ENCODE peak calls at places on chromosome 18, in ten cellular contexts. One of them, this sample, is unnamed.
A peak's percentile ranks its signal among the peaks of the same experiment; 100 is the strongest.

GRCh38 chr18:62399306-62399705 is 74.2 kb downstream of the TNFRSF11A start:
- DNase-seq in HCT116: no peak
- DNase-seq in activated B cell treated with CpG ODN at 0.5 μM for 24 hours: no peak
- DNase-seq in neural progenitor cell: no peak
- DNase-seq in tibial artery: peak; percentile 50
- DNase-seq in GM13977: no peak
- DNase-seq in progenitor cell of endocrine pancreas: no peak
- DNase-seq in upper lobe of right lung: no peak
- DNase-seq in heart right ventricle: no peak
- DNase-seq in fibroblast of mammary gland: no peak
- DNase-seq in this sample: no peak

GRCh38 chr18:23867011-23867410 is 147.5 kb upstream of the TTC39C start:
- DNase-seq in HCT116: no peak
- DNase-seq in activated B cell treated with CpG ODN at 0.5 μM for 24 hours: no peak
- DNase-seq in neural progenitor cell: no peak
- DNase-seq in tibial artery: no peak
- DNase-seq in GM13977: no peak
- DNase-seq in progenitor cell of endocrine pancreas: no peak
- DNase-seq in upper lobe of right lung: no peak
- DNase-seq in heart right ventricle: no peak
- DNase-seq in fibroblast of mammary gland: no peak
- DNase-seq in this sample: peak; percentile 53

GRCh38 chr18:78510636-78511035 is 469.0 kb upstream of the SALL3 start:
- DNase-seq in HCT116: no peak
- DNase-seq in activated B cell treated with CpG ODN at 0.5 μM for 24 hours: no peak
- DNase-seq in neural progenitor cell: no peak
- DNase-seq in tibial artery: no peak
- DNase-seq in GM13977: no peak
- DNase-seq in progenitor cell of endocrine pancreas: no peak
- DNase-seq in upper lobe of right lung: no peak
- DNase-seq in heart right ventricle: no peak
- DNase-seq in fibroblast of mammary gland: no peak
- DNase-seq in this sample: peak; percentile 37

GRCh38 chr18:57029761-57030160 is 117.1 kb upstream of the BOD1L2 start:
- DNase-seq in HCT116: no peak
- DNase-seq in activated B cell treated with CpG ODN at 0.5 μM for 24 hours: no peak
- DNase-seq in neural progenitor cell: peak; percentile 42
- DNase-seq in tibial artery: no peak
- DNase-seq in GM13977: no peak
- DNase-seq in progenitor cell of endocrine pancreas: no peak
- DNase-seq in upper lobe of right lung: no peak
- DNase-seq in heart right ventricle: no peak
- DNase-seq in fibroblast of mammary gland: no peak
- DNase-seq in this sample: no peak

GRCh38 chr18:40553029-40553428 is 1402.0 kb upstream of the PIK3C3 start:
- DNase-seq in HCT116: no peak
- DNase-seq in activated B cell treated with CpG ODN at 0.5 μM for 24 hours: no peak
- DNase-seq in neural progenitor cell: no peak
- DNase-seq in tibial artery: no peak
- DNase-seq in GM13977: no peak
- DNase-seq in progenitor cell of endocrine pancreas: no peak
- DNase-seq in upper lobe of right lung: no peak
- DNase-seq in heart right ventricle: no peak
- DNase-seq in fibroblast of mammary gland: no peak
- DNase-seq in this sample: no peak

GRCh38 chr18:63730788-63731187 is 28.0 kb downstream of the SERPINB11 start:
- DNase-seq in HCT116: no peak
- DNase-seq in activated B cell treated with CpG ODN at 0.5 μM for 24 hours: no peak
- DNase-seq in neural progenitor cell: peak; percentile 6
- DNase-seq in tibial artery: no peak
- DNase-seq in GM13977: no peak
- DNase-seq in progenitor cell of endocrine pancreas: no peak
- DNase-seq in upper lobe of right lung: no peak
- DNase-seq in heart right ventricle: no peak
- DNase-seq in fibroblast of mammary gland: no peak
- DNase-seq in this sample: no peak

GRCh38 chr18:48831113-48831759 is 119.5 kb downstream of the SMAD7 start:
- DNase-seq in HCT116: no peak
- DNase-seq in activated B cell treated with CpG ODN at 0.5 μM for 24 hours: no peak
- DNase-seq in neural progenitor cell: no peak
- DNase-seq in tibial artery: peak; percentile 14
- DNase-seq in GM13977: no peak
- DNase-seq in progenitor cell of endocrine pancreas: no peak
- DNase-seq in upper lobe of right lung: peak; percentile 53
- DNase-seq in heart right ventricle: no peak
- DNase-seq in fibroblast of mammary gland: no peak
- DNase-seq in this sample: peak; percentile 53

GRCh38 chr18:25726278-25726677 is 364.1 kb downstream of the SS18 start:
- DNase-seq in HCT116: no peak
- DNase-seq in activated B cell treated with CpG ODN at 0.5 μM for 24 hours: no peak
- DNase-seq in neural progenitor cell: no peak
- DNase-seq in tibial artery: no peak
- DNase-seq in GM13977: no peak
- DNase-seq in progenitor cell of endocrine pancreas: no peak
- DNase-seq in upper lobe of right lung: no peak
- DNase-seq in heart right ventricle: no peak
- DNase-seq in fibroblast of mammary gland: peak; percentile 73
- DNase-seq in this sample: no peak

GRCh38 chr18:14943967-14944636 is 196.1 kb downstream of the ANKRD30B start:
- DNase-seq in HCT116: no peak
- DNase-seq in activated B cell treated with CpG ODN at 0.5 μM for 24 hours: no peak
- DNase-seq in neural progenitor cell: no peak
- DNase-seq in tibial artery: no peak
- DNase-seq in GM13977: no peak
- DNase-seq in progenitor cell of endocrine pancreas: no peak
- DNase-seq in upper lobe of right lung: no peak
- DNase-seq in heart right ventricle: no peak
- DNase-seq in fibroblast of mammary gland: no peak
- DNase-seq in this sample: no peak

GRCh38 chr18:8895987-8896619 is 190.7 kb downstream of the MTCL1 start:
- DNase-seq in HCT116: no peak
- DNase-seq in activated B cell treated with CpG ODN at 0.5 μM for 24 hours: no peak
- DNase-seq in neural progenitor cell: no peak
- DNase-seq in tibial artery: no peak
- DNase-seq in GM13977: no peak
- DNase-seq in progenitor cell of endocrine pancreas: no peak
- DNase-seq in upper lobe of right lung: no peak
- DNase-seq in heart right ventricle: no peak
- DNase-seq in fibroblast of mammary gland: peak; percentile 96
- DNase-seq in this sample: no peak

GRCh38 chr18:2337552-2338141 is 233.7 kb downstream of the METTL4 start:
- DNase-seq in HCT116: peak; percentile 19
- DNase-seq in activated B cell treated with CpG ODN at 0.5 μM for 24 hours: no peak
- DNase-seq in neural progenitor cell: peak; percentile 51
- DNase-seq in tibial artery: peak; percentile 22
- DNase-seq in GM13977: peak; percentile 47
- DNase-seq in progenitor cell of endocrine pancreas: no peak
- DNase-seq in upper lobe of right lung: no peak
- DNase-seq in heart right ventricle: peak; percentile 11
- DNase-seq in fibroblast of mammary gland: peak; percentile 59
- DNase-seq in this sample: no peak

GRCh38 chr18:42534313-42534712 is 579.3 kb downstream of the PIK3C3 start:
- DNase-seq in HCT116: no peak
- DNase-seq in activated B cell treated with CpG ODN at 0.5 μM for 24 hours: no peak
- DNase-seq in neural progenitor cell: no peak
- DNase-seq in tibial artery: no peak
- DNase-seq in GM13977: no peak
- DNase-seq in progenitor cell of endocrine pancreas: no peak
- DNase-seq in upper lobe of right lung: no peak
- DNase-seq in heart right ventricle: no peak
- DNase-seq in fibroblast of mammary gland: no peak
- DNase-seq in this sample: no peak

GRCh38 chr18:67183398-67183797 is 333.1 kb downstream of the DSEL start:
- DNase-seq in HCT116: no peak
- DNase-seq in activated B cell treated with CpG ODN at 0.5 μM for 24 hours: no peak
- DNase-seq in neural progenitor cell: peak; percentile 71
- DNase-seq in tibial artery: no peak
- DNase-seq in GM13977: no peak
- DNase-seq in progenitor cell of endocrine pancreas: no peak
- DNase-seq in upper lobe of right lung: no peak
- DNase-seq in heart right ventricle: no peak
- DNase-seq in fibroblast of mammary gland: no peak
- DNase-seq in this sample: no peak

GRCh38 chr18:47618758-47619157 is 311.7 kb downstream of the SMAD2 start:
- DNase-seq in HCT116: no peak
- DNase-seq in activated B cell treated with CpG ODN at 0.5 μM for 24 hours: no peak
- DNase-seq in neural progenitor cell: no peak
- DNase-seq in tibial artery: no peak
- DNase-seq in GM13977: no peak
- DNase-seq in progenitor cell of endocrine pancreas: no peak
- DNase-seq in upper lobe of right lung: no peak
- DNase-seq in heart right ventricle: no peak
- DNase-seq in fibroblast of mammary gland: no peak
- DNase-seq in this sample: no peak
- TF ChIP-seq CTCF in HCT116: no peak
- TF ChIP-seq CTCF in activated B cell treated with CpG ODN at 0.5 μM for 24 hours: no peak
- TF ChIP-seq CTCF in neural progenitor cell: no peak
- TF ChIP-seq CTCF in tibial artery: no peak
- TF ChIP-seq CTCF in GM13977: no peak
- TF ChIP-seq CTCF in progenitor cell of endocrine pancreas: no peak
- TF ChIP-seq CTCF in upper lobe of right lung: no peak
- TF ChIP-seq CTCF in heart right ventricle: no peak
- TF ChIP-seq CTCF in fibroblast of mammary gland: no peak
- TF ChIP-seq CTCF in this sample: no peak

GRCh38 chr18:35497334-35498197 is at the start of gene INO80C:
- DNase-seq in HCT116: peak; percentile 92
- DNase-seq in activated B cell treated with CpG ODN at 0.5 μM for 24 hours: peak; percentile 95
- DNase-seq in neural progenitor cell: peak; percentile 97
- DNase-seq in tibial artery: peak; percentile 88
- DNase-seq in GM13977: peak; percentile 89
- DNase-seq in progenitor cell of endocrine pancreas: peak; percentile 80
- DNase-seq in upper lobe of right lung: peak; percentile 97
- DNase-seq in heart right ventricle: peak; percentile 93
- DNase-seq in fibroblast of mammary gland: peak; percentile 95
- DNase-seq in this sample: peak; percentile 92
- TF ChIP-seq CTCF in HCT116: no peak
- TF ChIP-seq CTCF in activated B cell treated with CpG ODN at 0.5 μM for 24 hours: no peak
- TF ChIP-seq CTCF in neural progenitor cell: no peak
- TF ChIP-seq CTCF in tibial artery: no peak
- TF ChIP-seq CTCF in GM13977: no peak
- TF ChIP-seq CTCF in progenitor cell of endocrine pancreas: no peak
- TF ChIP-seq CTCF in upper lobe of right lung: no peak
- TF ChIP-seq CTCF in heart right ventricle: no peak
- TF ChIP-seq CTCF in fibroblast of mammary gland: no peak
- TF ChIP-seq CTCF in this sample: no peak

DNA sequence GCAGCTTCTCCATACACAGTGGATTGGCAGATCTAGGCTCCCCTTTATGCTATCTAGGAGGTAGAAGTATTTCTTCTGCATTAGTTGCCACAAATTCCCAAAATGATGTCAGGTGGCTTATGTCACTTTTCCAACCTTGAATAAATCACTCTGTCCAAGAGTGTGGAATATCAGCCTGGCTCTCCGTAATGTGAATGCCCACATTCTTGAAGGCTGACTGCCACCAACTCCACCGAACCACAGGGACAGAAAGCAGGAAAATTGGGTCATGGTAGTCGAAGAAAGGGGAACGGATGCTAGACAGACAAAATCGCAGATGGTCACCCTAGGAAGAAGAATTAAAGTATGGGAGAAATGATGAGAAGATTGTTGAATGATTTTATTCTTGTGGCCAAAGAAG is 624.9 kb upstream of the CDH2 start:
- DNase-seq in HCT116: no peak
- DNase-seq in activated B cell treated with CpG ODN at 0.5 μM for 24 hours: no peak
- DNase-seq in neural progenitor cell: no peak
- DNase-seq in tibial artery: no peak
- DNase-seq in GM13977: no peak
- DNase-seq in progenitor cell of endocrine pancreas: no peak
- DNase-seq in upper lobe of right lung: no peak
- DNase-seq in heart right ventricle: no peak
- DNase-seq in fibroblast of mammary gland: no peak
- DNase-seq in this sample: no peak
- TF ChIP-seq CTCF in HCT116: no peak
- TF ChIP-seq CTCF in activated B cell treated with CpG ODN at 0.5 μM for 24 hours: no peak
- TF ChIP-seq CTCF in neural progenitor cell: no peak
- TF ChIP-seq CTCF in tibial artery: no peak
- TF ChIP-seq CTCF in GM13977: no peak
- TF ChIP-seq CTCF in progenitor cell of endocrine pancreas: no peak
- TF ChIP-seq CTCF in upper lobe of right lung: no peak
- TF ChIP-seq CTCF in heart right ventricle: no peak
- TF ChIP-seq CTCF in fibroblast of mammary gland: no peak
- TF ChIP-seq CTCF in this sample: no peak

GRCh38 chr18:55775972-55776371 is 188.0 kb upstream of the TCF4 start:
- DNase-seq in HCT116: no peak
- DNase-seq in activated B cell treated with CpG ODN at 0.5 μM for 24 hours: no peak
- DNase-seq in neural progenitor cell: no peak
- DNase-seq in tibial artery: no peak
- DNase-seq in GM13977: no peak
- DNase-seq in progenitor cell of endocrine pancreas: no peak
- DNase-seq in upper lobe of right lung: no peak
- DNase-seq in heart right ventricle: no peak
- DNase-seq in fibroblast of mammary gland: no peak
- DNase-seq in this sample: no peak
- TF ChIP-seq CTCF in HCT116: no peak
- TF ChIP-seq CTCF in activated B cell treated with CpG ODN at 0.5 μM for 24 hours: no peak
- TF ChIP-seq CTCF in neural progenitor cell: peak; percentile 33
- TF ChIP-seq CTCF in tibial artery: no peak
- TF ChIP-seq CTCF in GM13977: no peak
- TF ChIP-seq CTCF in progenitor cell of endocrine pancreas: no peak
- TF ChIP-seq CTCF in upper lobe of right lung: no peak
- TF ChIP-seq CTCF in heart right ventricle: no peak
- TF ChIP-seq CTCF in fibroblast of mammary gland: peak; percentile 25
- TF ChIP-seq CTCF in this sample: peak; percentile 46

GRCh38 chr18:34880882-34881852 is 160.0 kb upstream of the MAPRE2 start:
- DNase-seq in HCT116: no peak
- DNase-seq in activated B cell treated with CpG ODN at 0.5 μM for 24 hours: no peak
- DNase-seq in neural progenitor cell: no peak
- DNase-seq in tibial artery: no peak
- DNase-seq in GM13977: no peak
- DNase-seq in progenitor cell of endocrine pancreas: no peak
- DNase-seq in upper lobe of right lung: no peak
- DNase-seq in heart right ventricle: no peak
- DNase-seq in fibroblast of mammary gland: peak; percentile 33
- DNase-seq in this sample: no peak
- TF ChIP-seq CTCF in HCT116: no peak
- TF ChIP-seq CTCF in activated B cell treated with CpG ODN at 0.5 μM for 24 hours: no peak
- TF ChIP-seq CTCF in neural progenitor cell: no peak
- TF ChIP-seq CTCF in tibial artery: no peak
- TF ChIP-seq CTCF in GM13977: no peak
- TF ChIP-seq CTCF in progenitor cell of endocrine pancreas: peak; percentile 41
- TF ChIP-seq CTCF in upper lobe of right lung: no peak
- TF ChIP-seq CTCF in heart right ventricle: no peak
- TF ChIP-seq CTCF in fibroblast of mammary gland: peak; percentile 29
- TF ChIP-seq CTCF in this sample: peak; percentile 45

GRCh38 chr18:10518595-10519273 is 7.1 kb upstream of the NAPG start:
- DNase-seq in HCT116: no peak
- DNase-seq in activated B cell treated with CpG ODN at 0.5 μM for 24 hours: no peak
- DNase-seq in neural progenitor cell: peak; percentile 43
- DNase-seq in tibial artery: peak; percentile 62
- DNase-seq in GM13977: peak; percentile 19
- DNase-seq in progenitor cell of endocrine pancreas: no peak
- DNase-seq in upper lobe of right lung: peak; percentile 70
- DNase-seq in heart right ventricle: peak; percentile 43
- DNase-seq in fibroblast of mammary gland: peak; percentile 41
- DNase-seq in this sample: no peak
- TF ChIP-seq CTCF in HCT116: no peak
- TF ChIP-seq CTCF in activated B cell treated with CpG ODN at 0.5 μM for 24 hours: no peak
- TF ChIP-seq CTCF in neural progenitor cell: peak; percentile 39
- TF ChIP-seq CTCF in tibial artery: peak; percentile 20
- TF ChIP-seq CTCF in GM13977: peak; percentile 42
- TF ChIP-seq CTCF in progenitor cell of endocrine pancreas: peak; percentile 37
- TF ChIP-seq CTCF in upper lobe of right lung: peak; percentile 42
- TF ChIP-seq CTCF in heart right ventricle: no peak
- TF ChIP-seq CTCF in fibroblast of mammary gland: peak; percentile 33
- TF ChIP-seq CTCF in this sample: peak; percentile 59

This sample was measured in type B pancreatic cell.